ENCODE peak calls at places on chromosome 20, in four cellular contexts. B, E, J and L are unnamed samples.

GRCh38 chr20:18057106-18057993 is at the start of gene OVOL2:
- DNase-seq in E (no peak), B (no peak), J (no peak), L (no peak)

GRCh38 chr20:57414867-57415592 is 23.8 kb downstream of the RBM38 start:
- DNase-seq in J (peak; percentile 80), B (no peak), E (peak; percentile 7), L (no peak)

GRCh38 chr20:57266251-57267157 is at the start of gene BMP7:
- DNase-seq in J (peak; percentile 34), B (no peak), E (no peak), L (peak; percentile 51)

GRCh38 chr20:44207066-44207723 is 3.4 kb downstream of the OSER1 start:
- DNase-seq in B (no peak), J (no peak), E (no peak), L (no peak)

GRCh38 chr20:35226126-35226774 is at the start of gene MMP24:
- DNase-seq in J (no peak), E (no peak), B (no peak), L (no peak)

GRCh38 chr20:35892871-35893270 is 61.4 kb downstream of the SCAND1 start:
- DNase-seq in J (no peak), E (no peak), B (no peak), L (no peak)

GRCh38 chr20:15487030-15487429 is 1086.2 kb downstream of the KIF16B start:
- DNase-seq in E (no peak), B (no peak), J (no peak), L (no peak)

GRCh38 chr20:38941726-38942389 is 15.6 kb downstream of the FAM83D start:
- DNase-seq in E (no peak), J (no peak), B (no peak), L (no peak)

GRCh38 chr20:62186887-62187866 is 4.3 kb downstream of the MTG2 start:
- DNase-seq in B (no peak), E (peak; percentile 16), J (no peak), L (no peak)

GRCh38 chr20:57810511-57811372 is 100.9 kb upstream of the PMEPA1 start:
- DNase-seq in E (no peak), B (no peak), J (no peak), L (no peak)

GRCh38 chr20:35008411-35009342 is 53.0 kb downstream of the MYH7B start:
- DNase-seq in J (no peak), B (no peak), E (no peak), L (no peak)

GRCh38 chr20:58794510-58795180 is 56.1 kb downstream of the GNAS-AS1 start:
- DNase-seq in J (no peak), E (no peak), B (no peak), L (no peak)

GRCh38 chr20:2820896-2821869 is 5.0 kb downstream of the TMEM239 start:
- DNase-seq in J (no peak), E (no peak), B (no peak), L (no peak)

GRCh38 chr20:23391707-23392310 is 29.5 kb downstream of the NAPB start:
- DNase-seq in E (no peak), B (no peak), J (no peak), L (no peak)

GRCh38 chr20:41023549-41023948 is 5.1 kb upstream of the TOP1 start:
- DNase-seq in J (no peak), B (no peak), E (no peak), L (no peak)

GRCh38 chr20:2814587-2815051 is at the start of gene C20orf141:
- DNase-seq in B (no peak), E (peak; percentile 98), J (peak; percentile 83), L (no peak)

GRCh38 chr20:30286157-30286556 is 971.3 kb upstream of the DEFB115 start:
- DNase-seq in B (no peak), J (no peak), E (no peak), L (no peak)
- TF ChIP-seq CTCF in B (no peak), J (no peak), E (no peak), L (no peak)

GRCh38 chr20:45229264-45230056 is 8.3 kb downstream of the SEMG2 start:
- DNase-seq in J (peak; percentile 68), E (no peak), B (no peak), L (no peak)
- TF ChIP-seq CTCF in J (peak; percentile 74), E (peak; percentile 77), B (peak; percentile 28), L (peak; percentile 24)

GRCh38 chr20:53186630-53187029 is 214.5 kb downstream of the TSHZ2 start:
- DNase-seq in B (no peak), J (no peak), E (no peak), L (no peak)
- TF ChIP-seq CTCF in B (no peak), J (peak; percentile 28), E (no peak), L (no peak)

GRCh38 chr20:47125553-47126373 is 230.7 kb downstream of the ZMYND8 start:
- DNase-seq in B (peak; percentile 18), J (no peak), E (no peak), L (peak; percentile 65)
- TF ChIP-seq CTCF in B (peak; percentile 25), J (no peak), E (no peak), L (no peak)

GRCh38 chr20:1467082-1467354 is 369 bp upstream of the NSFL1C start:
- DNase-seq in J (no peak), B (no peak), E (no peak), L (no peak)
- TF ChIP-seq CTCF in J (no peak), B (no peak), E (no peak), L (no peak)

GRCh38 chr20:51378171-51378928 is 164.2 kb downstream of the NFATC2 start:
- DNase-seq in E (no peak), J (no peak), B (no peak), L (no peak)
- TF ChIP-seq CTCF in E (no peak), J (no peak), B (no peak), L (no peak)

GRCh38 chr20:10699941-10700340 is 26.1 kb upstream of the JAG1 start:
- DNase-seq in B (no peak), J (no peak), E (no peak), L (no peak)

GRCh38 chr20:10699506-10699905 is 25.7 kb upstream of the JAG1 start:
- DNase-seq in E (no peak), J (no peak), B (no peak), L (no peak)

GRCh38 chr20:10705801-10706459 is 32.1 kb upstream of the JAG1 start:
- DNase-seq in J (no peak), B (no peak), E (no peak), L (no peak)

GRCh38 chr20:10706460-10706811 is 32.6 kb upstream of the JAG1 start:
- DNase-seq in B (no peak), E (no peak), J (no peak), L (no peak)

DNA sequence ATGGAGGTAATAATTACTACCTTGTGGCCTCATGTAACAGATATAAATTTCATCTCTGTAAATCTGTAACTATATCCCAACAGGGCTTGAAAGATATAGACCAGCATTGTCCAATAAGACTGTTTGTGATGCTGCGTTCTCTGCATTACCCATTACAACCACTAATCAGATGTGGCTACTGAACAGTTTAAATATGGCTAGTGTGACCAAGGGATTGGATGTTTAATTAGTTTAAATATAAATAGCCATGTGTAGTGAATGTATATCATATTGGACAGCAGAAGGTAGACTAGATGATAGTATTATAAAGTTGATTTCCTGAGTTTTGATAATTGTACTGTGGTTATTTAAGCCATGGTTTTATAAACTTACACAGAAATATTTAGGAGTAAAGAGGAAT is 27.8 kb upstream of the JAG1 start:
- DNase-seq in E (no peak), J (no peak), B (no peak), L (no peak)
- TF ChIP-seq CTCF in E (peak; percentile 49), J (no peak), B (no peak), L (no peak)

GRCh38 chr20:4026093-4026601 is 10.8 kb upstream of the RNF24 start:
- DNase-seq in E (peak; percentile 70), B (no peak), J (peak; percentile 41), L (no peak)
- TF ChIP-seq CTCF in E (peak; percentile 66), B (peak; percentile 55), J (peak; percentile 22), L (peak; percentile 24)